ENCODE peak calls at places on chromosome 2, in eight cellular contexts. L is endothelial cell, F is A549, U is glutamatergic neuron, A is type B pancreatic cell, D is GM06990, O is GM12878, I is fibroblast of lung. W is an unnamed sample.

GRCh38 chr2:159010340-159010739 is 41.9 kb downstream of the TANC1 start:
- DNase-seq in L (no peak), F (no peak), U (no peak), A (no peak), D (no peak), O (no peak), I (peak; percentile 87), W (no peak)

GRCh38 chr2:218033208-218033589 is 30.4 kb upstream of the TNS1 start:
- DNase-seq in L (no peak), F (no peak), U (no peak), A (no peak), D (no peak), O (no peak), I (no peak), W (no peak)

GRCh38 chr2:120758181-120759048 is 22.7 kb downstream of the GLI2 start:
- DNase-seq in L (no peak), F (no peak), U (no peak), A (peak; percentile 74), D (no peak), O (no peak), I (peak; percentile 91), W (no peak)

GRCh38 chr2:177808984-177809809 is 263.4 kb downstream of the PDE11A start:
- DNase-seq in L (no peak), F (no peak), U (no peak), A (no peak), D (no peak), O (no peak), I (peak; percentile 60), W (no peak)

GRCh38 chr2:150480241-150480640 is 7.2 kb downstream of the RND3 start:
- DNase-seq in L (no peak), F (no peak), U (no peak), A (no peak), D (no peak), O (no peak), I (peak; percentile 85), W (no peak)

GRCh38 chr2:232667989-232668583 is 29.0 kb upstream of the GIGYF2 start:
- DNase-seq in L (no peak), F (no peak), U (no peak), A (no peak), D (no peak), O (no peak), I (peak; percentile 25), W (no peak)

GRCh38 chr2:150466770-150467640 is 20.5 kb downstream of the RND3 start:
- DNase-seq in L (no peak), F (no peak), U (no peak), A (no peak), D (no peak), O (no peak), I (peak; percentile 89), W (no peak)

GRCh38 chr2:101076581-101076980 is 74.5 kb downstream of the RPL31 start:
- DNase-seq in L (no peak), F (no peak), U (no peak), A (no peak), D (no peak), O (no peak), I (no peak), W (no peak)

GRCh38 chr2:160351978-160352377 is 141.6 kb downstream of the RBMS1 start:
- DNase-seq in L (no peak), F (peak; percentile 7), U (no peak), A (no peak), D (no peak), O (no peak), I (peak; percentile 76), W (no peak)

GRCh38 chr2:48080534-48081316 is 174.4 kb upstream of the FBXO11 start:
- DNase-seq in L (no peak), F (no peak), U (no peak), A (no peak), D (no peak), O (no peak), I (no peak), W (no peak)

GRCh38 chr2:101751276-101751675 is 53.8 kb downstream of the MAP4K4 start:
- DNase-seq in L (no peak), F (no peak), U (no peak), A (no peak), D (no peak), O (no peak), I (no peak), W (no peak)

GRCh38 chr2:178484245-178485041 is 4.2 kb downstream of the PLEKHA3 start:
- DNase-seq in L (no peak), F (no peak), U (no peak), A (no peak), D (no peak), O (no peak), I (peak; percentile 49), W (no peak)

GRCh38 chr2:227347117-227347516 is 22.1 kb downstream of the MFF start:
- DNase-seq in L (no peak), F (no peak), U (no peak), A (no peak), D (no peak), O (no peak), I (no peak), W (no peak)

GRCh38 chr2:227351639-227352038 is 26.6 kb downstream of the MFF start:
- DNase-seq in L (no peak), F (no peak), U (no peak), A (no peak), D (peak; percentile 18), O (peak; percentile 37), I (no peak), W (peak; percentile 17)

DNA sequence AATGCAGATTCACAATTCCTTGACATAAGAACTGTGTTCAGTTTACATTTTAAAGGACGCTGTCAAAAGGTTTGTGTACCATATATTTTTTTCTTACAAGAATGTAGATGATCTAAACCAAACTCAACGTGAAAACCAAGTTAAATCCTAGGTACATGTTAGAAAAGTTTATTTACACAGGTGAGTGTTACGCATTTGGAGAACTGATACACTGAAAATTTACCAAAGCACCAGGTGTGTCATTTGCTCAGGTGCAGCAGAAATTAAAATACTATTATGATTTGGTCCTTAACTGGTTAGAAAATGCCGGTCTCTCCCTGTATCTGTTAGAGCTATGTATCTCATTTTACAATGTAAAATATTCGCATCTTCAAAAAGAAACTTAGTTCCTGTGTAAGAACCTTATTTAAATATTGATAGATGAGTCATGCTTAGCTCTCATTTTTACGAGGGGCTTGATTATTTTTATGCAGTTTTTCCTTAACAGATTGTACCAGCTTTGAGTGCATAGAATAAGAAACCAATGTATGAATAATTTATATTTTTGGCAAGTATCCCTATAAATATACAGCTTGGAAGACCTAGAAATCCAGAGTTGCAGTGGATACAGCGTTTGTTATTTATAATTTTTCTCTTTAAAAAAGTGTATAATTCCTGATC is 25.1 kb downstream of the MFF start:
- DNase-seq in L (no peak), F (no peak), U (no peak), A (no peak), D (no peak), O (no peak), I (no peak), W (no peak)
- TF ChIP-seq CTCF in L (no peak), F (no peak), U (no peak), A (no peak), D (no peak), O (no peak), I (no peak), W (no peak)

DNA sequence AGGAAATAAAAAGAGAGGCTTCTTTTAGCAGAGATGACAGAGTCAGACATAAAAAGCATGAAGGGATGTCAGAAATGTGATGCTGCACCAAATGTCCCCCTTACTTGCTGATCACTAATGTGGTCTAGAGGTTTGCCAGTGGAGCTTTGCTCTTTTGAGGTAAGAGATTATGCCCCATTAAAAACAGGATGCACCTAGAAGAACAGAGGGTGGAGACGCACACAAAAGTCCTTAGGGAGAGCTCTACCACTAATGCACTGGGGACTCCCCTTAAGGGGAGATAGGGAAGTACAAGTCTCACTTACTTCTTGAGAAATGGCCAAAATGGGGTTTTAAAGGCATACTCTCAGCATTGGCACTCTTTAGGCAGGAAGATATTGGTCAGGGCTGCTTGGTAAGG is 16.8 kb upstream of the SCYGR1 start:
- DNase-seq in L (no peak), F (peak; percentile 35), U (no peak), A (no peak), D (no peak), O (no peak), I (no peak), W (no peak)
- TF ChIP-seq CTCF in L (no peak), F (no peak), U (no peak), A (no peak), D (no peak), O (no peak), I (no peak), W (no peak)

GRCh38 chr2:235360446-235360845 is 133.4 kb upstream of the AGAP1 start:
- DNase-seq in L (no peak), F (no peak), U (no peak), A (no peak), D (no peak), O (no peak), I (no peak), W (no peak)
- TF ChIP-seq CTCF in L (no peak), F (no peak), U (no peak), A (no peak), D (no peak), O (no peak), I (no peak), W (no peak)

GRCh38 chr2:71150082-71150816 is 19.8 kb downstream of the MPHOSPH10 start:
- DNase-seq in L (no peak), F (no peak), U (no peak), A (no peak), D (no peak), O (no peak), I (no peak), W (no peak)
- TF ChIP-seq CTCF in L (no peak), F (no peak), U (no peak), A (peak; percentile 24), D (no peak), O (no peak), I (no peak), W (no peak)

GRCh38 chr2:173612354-173612753 is 257.7 kb downstream of the CDCA7 start:
- DNase-seq in L (no peak), F (no peak), U (no peak), A (no peak), D (no peak), O (no peak), I (no peak), W (no peak)
- TF ChIP-seq CTCF in L (no peak), F (no peak), U (no peak), A (no peak), D (no peak), O (no peak), I (no peak), W (no peak)

DNA sequence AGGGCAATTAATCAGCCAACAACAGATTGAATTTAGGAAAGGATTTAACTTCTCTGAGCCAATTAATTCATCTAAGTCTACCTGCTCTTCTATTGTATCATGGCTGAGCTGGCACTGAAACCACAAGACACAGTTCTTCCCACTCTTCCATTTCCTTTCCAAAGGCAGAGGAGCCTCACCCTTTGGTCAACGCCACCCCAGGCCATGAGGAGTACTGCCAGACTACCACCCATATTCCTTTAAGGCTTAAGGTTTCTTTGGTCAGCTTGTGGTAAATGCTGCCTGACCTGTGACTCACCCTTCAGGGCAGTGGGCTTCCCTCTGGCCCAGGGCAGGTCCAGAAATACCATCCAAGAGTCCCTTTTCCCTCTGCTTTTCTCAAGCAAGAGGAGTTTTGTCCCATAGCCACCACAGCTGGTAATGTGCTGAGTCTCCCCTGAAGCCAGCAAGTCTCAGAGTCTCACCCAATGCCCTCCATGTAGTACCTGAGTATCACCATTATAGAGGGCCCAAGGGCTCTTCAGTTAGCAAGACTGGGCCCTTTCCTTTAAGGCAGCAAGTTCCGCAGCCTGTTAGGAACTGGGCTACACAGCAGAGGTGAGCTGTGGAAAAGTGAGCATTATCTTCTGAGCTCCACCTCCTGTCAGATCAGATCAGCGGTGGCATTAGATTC is 900.5 kb upstream of the CRIM1 start:
- DNase-seq in L (no peak), F (peak; percentile 2), U (peak; percentile 28), A (no peak), D (no peak), O (no peak), I (peak; percentile 42), W (no peak)
- TF ChIP-seq CTCF in L (no peak), F (no peak), U (peak; percentile 35), A (peak; percentile 37), D (no peak), O (peak; percentile 10), I (no peak), W (no peak)

GRCh38 chr2:17593841-17594482 is 53.5 kb downstream of the VSNL1 start:
- DNase-seq in L (no peak), F (no peak), U (no peak), A (no peak), D (no peak), O (no peak), I (peak; percentile 32), W (no peak)
- TF ChIP-seq CTCF in L (no peak), F (no peak), U (no peak), A (no peak), D (no peak), O (no peak), I (no peak), W (no peak)